ENCODE peak calls at places on chromosome 12, in six cellular contexts. One of them, this sample, is unnamed.
A peak's percentile ranks its signal among the peaks of the same experiment; 100 is the strongest.

GRCh38 chr12:21989819-21990412 is 48.7 kb upstream of the ABCC9 start:
- DNase-seq in K562: no peak
- DNase-seq in H1: no peak
- DNase-seq in GM12878: no peak
- DNase-seq in GM12891: no peak
- DNase-seq in HepG2: peak; percentile 1
- DNase-seq in this sample: no peak

GRCh38 chr12:124764451-124764850 is 99.2 kb downstream of the SCARB1 start:
- DNase-seq in GM12878: no peak
- DNase-seq in HepG2: no peak
- DNase-seq in GM12891: no peak
- DNase-seq in H1: peak; percentile 71
- DNase-seq in K562: peak; percentile 35
- DNase-seq in this sample: no peak

GRCh38 chr12:38144601-38145436 is 171.8 kb upstream of the ALG10B start:
- DNase-seq in H1: no peak
- DNase-seq in GM12878: no peak
- DNase-seq in K562: no peak
- DNase-seq in GM12891: no peak
- DNase-seq in HepG2: no peak
- DNase-seq in this sample: no peak

GRCh38 chr12:87814625-87815024 is 214.6 kb downstream of the C12orf50 start:
- DNase-seq in K562: no peak
- DNase-seq in GM12878: no peak
- DNase-seq in H1: no peak
- DNase-seq in HepG2: no peak
- DNase-seq in GM12891: no peak
- DNase-seq in this sample: no peak

GRCh38 chr12:114662512-114663177 is 21.3 kb downstream of the TBX3 start:
- DNase-seq in H1: peak; percentile 91
- DNase-seq in GM12891: no peak
- DNase-seq in K562: peak; percentile 69
- DNase-seq in HepG2: peak; percentile 71
- DNase-seq in GM12878: peak; percentile 3
- DNase-seq in this sample: no peak

GRCh38 chr12:95877622-95878021 is 18.9 kb downstream of the SNRPF start:
- DNase-seq in GM12878: no peak
- DNase-seq in GM12891: no peak
- DNase-seq in H1: no peak
- DNase-seq in K562: no peak
- DNase-seq in HepG2: no peak
- DNase-seq in this sample: no peak

GRCh38 chr12:26318661-26319068 is 123.3 kb downstream of the SSPN start:
- DNase-seq in GM12878: no peak
- DNase-seq in HepG2: peak; percentile 73
- DNase-seq in GM12891: no peak
- DNase-seq in K562: peak; percentile 33
- DNase-seq in H1: no peak
- DNase-seq in this sample: no peak

GRCh38 chr12:685388-685787 is 22.1 kb upstream of the NINJ2 start:
- DNase-seq in H1: no peak
- DNase-seq in GM12891: no peak
- DNase-seq in K562: no peak
- DNase-seq in GM12878: peak; percentile 88
- DNase-seq in HepG2: no peak
- DNase-seq in this sample: no peak

GRCh38 chr12:70154087-70154486 is 89.1 kb upstream of the CNOT2 start:
- DNase-seq in GM12891: no peak
- DNase-seq in H1: no peak
- DNase-seq in K562: no peak
- DNase-seq in GM12878: no peak
- DNase-seq in HepG2: no peak
- DNase-seq in this sample: no peak

GRCh38 chr12:72523754-72524153 is 251.6 kb downstream of the TRHDE start:
- DNase-seq in HepG2: no peak
- DNase-seq in GM12891: no peak
- DNase-seq in H1: no peak
- DNase-seq in K562: no peak
- DNase-seq in GM12878: no peak
- DNase-seq in this sample: no peak

GRCh38 chr12:31496257-31496656 is 94.7 kb downstream of the DENND5B start:
- DNase-seq in GM12891: no peak
- DNase-seq in HepG2: no peak
- DNase-seq in H1: no peak
- DNase-seq in K562: no peak
- DNase-seq in GM12878: no peak
- DNase-seq in this sample: no peak

GRCh38 chr12:103431387-103431786 is 64.4 kb downstream of the C12orf42 start:
- DNase-seq in GM12891: no peak
- DNase-seq in H1: no peak
- DNase-seq in GM12878: no peak
- DNase-seq in K562: no peak
- DNase-seq in HepG2: no peak
- DNase-seq in this sample: no peak

DNA sequence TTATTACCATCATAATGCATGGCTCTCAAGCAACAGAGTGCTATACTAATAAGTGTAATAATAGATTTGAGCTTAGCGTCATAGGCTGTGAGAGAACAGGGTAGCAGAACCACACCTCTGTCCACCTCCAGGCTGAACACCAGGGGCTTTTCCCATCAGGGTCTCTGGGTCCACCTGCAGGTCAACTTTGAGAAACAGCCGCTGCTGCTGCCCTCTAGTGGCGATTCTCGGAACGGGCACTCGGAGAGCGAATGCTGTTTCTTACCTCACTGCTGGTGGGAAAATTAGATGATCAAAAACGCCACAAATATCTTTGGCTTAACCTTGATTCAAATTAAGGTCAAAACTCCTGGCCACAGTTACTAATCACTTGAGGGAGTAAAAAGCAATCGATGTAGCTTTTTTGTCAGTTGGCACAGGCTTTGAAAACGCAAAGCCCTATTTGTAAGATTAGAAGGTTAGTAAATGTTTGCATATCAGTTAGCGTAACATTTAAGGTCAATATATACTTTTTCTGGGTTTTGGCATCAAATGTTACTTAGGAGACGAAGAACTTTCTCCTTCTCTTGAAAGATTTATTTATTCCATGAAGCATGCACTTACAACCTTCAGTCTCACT is 127.9 kb upstream of the TMEM132D start:
- DNase-seq in K562: peak; percentile 87
- DNase-seq in H1: peak; percentile 99
- DNase-seq in HepG2: peak; percentile 60
- DNase-seq in GM12891: peak; percentile 47
- DNase-seq in GM12878: no peak
- DNase-seq in this sample: peak; percentile 41
- TF ChIP-seq TAF1 in K562: no peak
- TF ChIP-seq TAF1 in H1: no peak
- TF ChIP-seq TAF1 in HepG2: no peak
- TF ChIP-seq TAF1 in GM12891: no peak
- TF ChIP-seq TAF1 in GM12878: no peak
- TF ChIP-seq TAF1 in this sample: no peak

DNA sequence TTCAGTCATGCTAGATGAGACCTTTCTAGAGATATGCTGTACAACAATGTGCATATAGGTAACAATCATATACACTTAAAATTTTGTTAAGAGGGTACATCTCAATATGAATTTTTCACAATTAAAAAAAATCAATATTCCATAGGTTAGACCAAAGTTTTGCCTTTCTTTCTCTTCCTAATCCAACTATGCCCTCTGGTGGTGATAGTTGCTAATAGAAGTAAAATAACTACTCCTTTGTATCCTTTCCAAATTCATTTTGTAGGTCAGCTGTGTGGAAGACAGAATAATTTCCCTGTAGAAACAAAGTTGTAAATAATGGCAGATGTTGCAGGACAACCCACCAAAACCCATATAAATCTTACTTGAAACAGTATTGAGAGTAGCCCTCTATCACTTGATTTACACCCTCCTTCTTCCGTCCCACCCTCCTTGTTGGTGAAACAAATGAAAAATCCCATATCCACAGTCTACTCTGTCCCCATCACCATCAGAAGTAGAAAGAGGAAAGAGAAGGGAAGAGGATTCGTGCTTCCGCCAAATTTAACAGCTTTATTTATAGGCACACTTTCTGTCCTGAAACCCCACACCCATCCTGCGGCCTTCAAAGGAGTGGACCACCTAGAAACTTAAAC is 34.2 kb upstream of the KICS2 start:
- DNase-seq in GM12891: no peak
- DNase-seq in H1: no peak
- DNase-seq in GM12878: no peak
- DNase-seq in HepG2: peak; percentile 49
- DNase-seq in K562: peak; percentile 20
- DNase-seq in this sample: no peak
- TF ChIP-seq POLR2AphosphoS5 in GM12891: no peak
- TF ChIP-seq POLR2AphosphoS5 in H1: no peak
- TF ChIP-seq POLR2AphosphoS5 in GM12878: no peak
- TF ChIP-seq POLR2AphosphoS5 in HepG2: no peak
- TF ChIP-seq POLR2AphosphoS5 in K562: no peak
- TF ChIP-seq POLR2AphosphoS5 in this sample: no peak

DNA sequence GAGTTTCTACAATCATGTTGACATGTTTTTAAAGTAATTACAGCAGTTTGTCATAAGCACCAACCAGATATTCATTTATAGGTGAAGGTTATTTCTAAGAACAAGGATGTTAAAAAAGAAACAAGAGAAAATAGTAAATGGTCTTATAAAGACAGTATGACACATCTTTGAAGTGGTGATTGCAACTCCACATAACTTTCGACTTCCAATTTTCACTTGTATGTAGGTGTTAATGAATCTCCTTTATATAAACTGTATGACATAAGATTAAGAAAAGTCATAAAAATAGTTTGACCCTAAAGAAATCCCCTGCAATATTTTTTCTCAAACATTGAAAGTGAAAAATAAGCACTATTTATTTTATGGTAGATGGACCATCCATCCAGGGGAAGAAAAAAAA is 144.8 kb upstream of the PTPRQ start:
- DNase-seq in HepG2: no peak
- DNase-seq in GM12891: no peak
- DNase-seq in H1: no peak
- DNase-seq in K562: no peak
- DNase-seq in GM12878: peak; percentile 52
- DNase-seq in this sample: no peak
- TF ChIP-seq POLR2A in HepG2: no peak
- TF ChIP-seq POLR2A in GM12891: no peak
- TF ChIP-seq POLR2A in H1: no peak
- TF ChIP-seq POLR2A in K562: no peak
- TF ChIP-seq POLR2A in GM12878: no peak
- TF ChIP-seq POLR2A in this sample: no peak

DNA sequence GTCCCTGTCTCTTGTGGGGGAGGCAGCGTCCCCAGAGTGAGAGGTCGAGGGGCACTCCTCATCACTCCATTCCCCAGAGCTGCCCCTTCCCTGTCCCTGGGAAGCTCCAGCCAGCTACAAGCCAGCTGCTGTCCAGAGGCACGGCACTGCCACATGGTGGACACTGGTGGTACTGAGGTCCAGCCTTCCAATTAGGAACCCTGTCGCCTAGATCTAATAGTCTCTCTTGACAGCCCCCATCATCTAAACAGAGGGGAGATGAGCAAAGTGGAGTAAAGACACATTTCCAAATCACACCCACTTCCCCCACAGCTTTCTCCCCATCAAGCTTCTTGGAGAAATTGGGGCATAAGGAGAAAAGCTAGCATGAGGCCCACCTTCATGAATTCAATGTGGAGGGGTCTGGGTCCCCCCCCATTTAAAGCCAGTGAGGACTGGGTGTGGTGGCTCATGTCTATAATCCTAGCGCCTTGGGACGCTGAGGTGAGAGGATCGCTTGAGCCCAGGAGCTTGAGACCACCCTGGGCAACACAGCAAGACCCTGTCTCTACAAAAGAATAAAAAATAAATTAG is 2.1 kb upstream of the INHBE start:
- DNase-seq in K562: peak; percentile 70
- DNase-seq in GM12891: no peak
- DNase-seq in H1: peak; percentile 94
- DNase-seq in HepG2: peak; percentile 73
- DNase-seq in GM12878: no peak
- DNase-seq in this sample: no peak
- TF ChIP-seq TAF1 in K562: no peak
- TF ChIP-seq TAF1 in GM12891: no peak
- TF ChIP-seq TAF1 in H1: no peak
- TF ChIP-seq TAF1 in HepG2: no peak
- TF ChIP-seq TAF1 in GM12878: no peak
- TF ChIP-seq TAF1 in this sample: no peak

DNA sequence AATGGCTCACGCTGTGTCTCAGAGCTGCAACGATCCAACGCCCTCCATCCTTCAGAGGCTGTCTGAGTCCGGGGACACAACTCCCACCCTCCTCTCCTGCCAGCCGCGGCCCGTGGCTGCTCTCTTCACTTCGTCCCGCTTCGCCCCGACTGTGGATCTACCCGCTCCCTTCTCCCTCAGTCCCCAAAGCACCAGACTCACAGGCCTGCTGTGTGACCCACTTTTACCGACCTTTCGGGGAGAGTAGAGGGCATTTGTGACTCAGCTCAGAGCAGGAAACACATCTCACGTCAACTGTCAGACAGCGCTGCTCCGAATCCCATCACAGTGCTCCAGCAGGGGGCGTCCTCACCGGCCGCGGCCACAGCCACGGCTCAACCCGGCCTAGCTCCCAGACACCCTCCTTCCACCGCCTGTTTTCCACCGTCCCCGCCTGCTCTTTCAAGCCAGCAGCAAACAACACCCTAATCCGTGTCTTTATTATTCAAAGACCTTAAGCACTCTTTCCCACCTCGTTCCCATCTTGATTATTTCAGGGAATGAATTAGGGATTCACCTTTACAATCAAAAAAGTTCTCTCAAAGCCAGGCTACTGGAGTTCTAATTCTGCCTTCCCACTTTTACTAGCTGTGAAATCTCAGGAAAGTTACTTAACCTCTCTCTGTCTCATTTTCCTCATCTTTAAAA is 5.0 kb upstream of the AQP2 start:
- DNase-seq in GM12878: peak; percentile 45
- DNase-seq in GM12891: peak; percentile 84
- DNase-seq in H1: peak; percentile 97
- DNase-seq in K562: peak; percentile 91
- DNase-seq in HepG2: peak; percentile 37
- DNase-seq in this sample: peak; percentile 82
- TF ChIP-seq POLR2AphosphoS5 in GM12878: no peak
- TF ChIP-seq POLR2AphosphoS5 in GM12891: no peak
- TF ChIP-seq POLR2AphosphoS5 in H1: no peak
- TF ChIP-seq POLR2AphosphoS5 in K562: no peak
- TF ChIP-seq POLR2AphosphoS5 in HepG2: no peak
- TF ChIP-seq POLR2AphosphoS5 in this sample: no peak

GRCh38 chr12:118635276-118635675 is 258.9 kb downstream of the SUDS3 start:
- DNase-seq in HepG2: no peak
- DNase-seq in K562: no peak
- DNase-seq in H1: no peak
- DNase-seq in GM12878: no peak
- DNase-seq in GM12891: no peak
- DNase-seq in this sample: no peak
- TF ChIP-seq POLR2A in HepG2: no peak
- TF ChIP-seq POLR2A in K562: no peak
- TF ChIP-seq POLR2A in H1: no peak
- TF ChIP-seq POLR2A in GM12878: no peak
- TF ChIP-seq POLR2A in GM12891: no peak
- TF ChIP-seq POLR2A in this sample: no peak

GRCh38 chr12:45254254-45254653 is 38.4 kb downstream of the ANO6 start:
- DNase-seq in GM12878: no peak
- DNase-seq in H1: no peak
- DNase-seq in HepG2: no peak
- DNase-seq in GM12891: no peak
- DNase-seq in K562: no peak
- DNase-seq in this sample: no peak
- TF ChIP-seq TAF1 in GM12878: no peak
- TF ChIP-seq TAF1 in H1: no peak
- TF ChIP-seq TAF1 in HepG2: no peak
- TF ChIP-seq TAF1 in GM12891: no peak
- TF ChIP-seq TAF1 in K562: no peak
- TF ChIP-seq TAF1 in this sample: no peak

GRCh38 chr12:91931110-91931509 is 214.5 kb downstream of the BTG1 start:
- DNase-seq in K562: no peak
- DNase-seq in H1: no peak
- DNase-seq in GM12891: no peak
- DNase-seq in GM12878: no peak
- DNase-seq in HepG2: no peak
- DNase-seq in this sample: no peak
- TF ChIP-seq POLR2AphosphoS5 in K562: no peak
- TF ChIP-seq POLR2AphosphoS5 in H1: no peak
- TF ChIP-seq POLR2AphosphoS5 in GM12891: no peak
- TF ChIP-seq POLR2AphosphoS5 in GM12878: no peak
- TF ChIP-seq POLR2AphosphoS5 in HepG2: no peak
- TF ChIP-seq POLR2AphosphoS5 in this sample: no peak